ENCODE peak calls at places on chromosomes 4 and X, in seven cellular contexts. T is sigmoid colon, E is A549, Y is transverse colon, R is stomach, J is upper lobe of left lung, F is K562. S is an unnamed sample.
A peak's percentile ranks its signal among the peaks of the same experiment; 100 is the strongest.

GRCh38 chr4:152880263-152880662 is 55.9 kb upstream of the FHDC1 start:
- DNase-seq in T (no peak), E (no peak), Y (no peak), R (no peak), J (no peak), F (no peak), S (no peak)

GRCh38 chr4:71566856-71567255 is 217.0 kb downstream of the GC start:
- DNase-seq in T (no peak), E (no peak), Y (no peak), R (no peak), J (no peak), F (no peak), S (no peak)

GRCh38 chr4:40621592-40622512 is 7.8 kb downstream of the RBM47 start:
- DNase-seq in T (peak; percentile 87), E (peak; percentile 52), Y (peak; percentile 68), R (peak; percentile 82), J (no peak), F (peak; percentile 52), S (peak; percentile 81)

GRCh38 chrX:132795211-132795610 is 163.2 kb downstream of the HS6ST2 start:
- DNase-seq in T (no peak), E (no peak), Y (no peak), R (no peak), J (no peak), F (no peak), S (no peak)

GRCh38 chr4:14787894-14788293 is 214.4 kb upstream of the CPEB2 start:
- DNase-seq in T (no peak), E (no peak), Y (peak; percentile 14), R (no peak), J (no peak), F (no peak), S (no peak)

GRCh38 chr4:94461506-94461905 is 9.8 kb downstream of the PDLIM5 start:
- DNase-seq in T (no peak), E (no peak), Y (no peak), R (no peak), J (no peak), F (no peak), S (no peak)

GRCh38 chr4:126604273-126604867 is 1028.4 kb upstream of the INTU start:
- DNase-seq in T (no peak), E (peak; percentile 1), Y (no peak), R (no peak), J (no peak), F (peak; percentile 60), S (peak; percentile 53)

GRCh38 chrX:20740443-20740842 is 473.7 kb upstream of the RPS6KA3 start:
- DNase-seq in T (no peak), E (no peak), Y (no peak), R (no peak), J (no peak), F (no peak), S (no peak)

GRCh38 chrX:45771560-45772340 is 571.1 kb upstream of the DIPK2B start:
- DNase-seq in T (no peak), E (no peak), Y (peak; percentile 56), R (peak; percentile 47), J (peak; percentile 29), F (no peak), S (no peak)

GRCh38 chr4:128827280-128827679 is 17.8 kb downstream of the JADE1 start:
- DNase-seq in T (no peak), E (no peak), Y (no peak), R (no peak), J (no peak), F (no peak), S (no peak)

GRCh38 chrX:119783026-119783425 is 8.4 kb downstream of the RPL39 start:
- DNase-seq in T (no peak), E (no peak), Y (no peak), R (no peak), J (no peak), F (no peak), S (no peak)

GRCh38 chr4:2371765-2372487 is 46.5 kb downstream of the ZFYVE28 start:
- DNase-seq in T (no peak), E (no peak), Y (no peak), R (no peak), J (no peak), F (no peak), S (no peak)

GRCh38 chrX:45435481-45435880 is 234.8 kb upstream of the DIPK2B start:
- DNase-seq in T (no peak), E (no peak), Y (no peak), R (no peak), J (no peak), F (no peak), S (no peak)

GRCh38 chr4:73978886-73979285 is 2.9 kb downstream of the PF4 start:
- DNase-seq in T (no peak), E (no peak), Y (no peak), R (no peak), J (no peak), F (peak; percentile 20), S (no peak)

GRCh38 chrX:55187281-55187680 is 32.9 kb upstream of the PAGE5 start:
- DNase-seq in T (no peak), E (no peak), Y (no peak), R (no peak), J (no peak), F (no peak), S (no peak)

DNA sequence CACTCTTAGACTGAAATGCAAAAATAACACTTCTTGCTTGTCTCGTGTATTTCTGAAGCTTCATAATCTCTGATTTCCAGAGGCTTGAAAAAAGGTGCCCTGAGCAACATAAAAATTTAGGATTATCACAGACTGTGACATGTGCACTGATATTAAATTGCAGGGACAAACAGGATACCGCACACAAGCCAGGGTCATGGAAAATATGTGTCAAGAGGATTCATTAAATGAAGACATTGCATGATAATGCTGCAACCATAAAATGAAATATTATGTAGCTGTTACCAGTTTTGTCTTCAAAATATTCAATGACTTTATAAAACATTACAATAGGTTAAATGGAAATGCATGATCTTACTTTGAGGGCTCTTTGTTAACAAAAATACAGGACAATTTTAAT is 328.0 kb downstream of the KCTD8 start:
- DNase-seq in T (no peak), E (no peak), Y (no peak), R (no peak), J (no peak), F (no peak), S (no peak)
- TF ChIP-seq EP300 in T (no peak), E (no peak), Y (no peak), R (no peak), J (no peak), F (no peak), S (no peak)

GRCh38 chr4:44727471-44727870 is 1.1 kb upstream of the GNPDA2 start:
- DNase-seq in T (no peak), E (no peak), Y (no peak), R (no peak), J (no peak), F (no peak), S (no peak)
- H3K4me3 ChIP-seq in T (no peak overlapping the region), E (no peak overlapping the region), Y (no peak overlapping the region), R (no peak overlapping the region), J (no peak overlapping the region), F (no peak overlapping the region), S (no peak overlapping the region)

DNA sequence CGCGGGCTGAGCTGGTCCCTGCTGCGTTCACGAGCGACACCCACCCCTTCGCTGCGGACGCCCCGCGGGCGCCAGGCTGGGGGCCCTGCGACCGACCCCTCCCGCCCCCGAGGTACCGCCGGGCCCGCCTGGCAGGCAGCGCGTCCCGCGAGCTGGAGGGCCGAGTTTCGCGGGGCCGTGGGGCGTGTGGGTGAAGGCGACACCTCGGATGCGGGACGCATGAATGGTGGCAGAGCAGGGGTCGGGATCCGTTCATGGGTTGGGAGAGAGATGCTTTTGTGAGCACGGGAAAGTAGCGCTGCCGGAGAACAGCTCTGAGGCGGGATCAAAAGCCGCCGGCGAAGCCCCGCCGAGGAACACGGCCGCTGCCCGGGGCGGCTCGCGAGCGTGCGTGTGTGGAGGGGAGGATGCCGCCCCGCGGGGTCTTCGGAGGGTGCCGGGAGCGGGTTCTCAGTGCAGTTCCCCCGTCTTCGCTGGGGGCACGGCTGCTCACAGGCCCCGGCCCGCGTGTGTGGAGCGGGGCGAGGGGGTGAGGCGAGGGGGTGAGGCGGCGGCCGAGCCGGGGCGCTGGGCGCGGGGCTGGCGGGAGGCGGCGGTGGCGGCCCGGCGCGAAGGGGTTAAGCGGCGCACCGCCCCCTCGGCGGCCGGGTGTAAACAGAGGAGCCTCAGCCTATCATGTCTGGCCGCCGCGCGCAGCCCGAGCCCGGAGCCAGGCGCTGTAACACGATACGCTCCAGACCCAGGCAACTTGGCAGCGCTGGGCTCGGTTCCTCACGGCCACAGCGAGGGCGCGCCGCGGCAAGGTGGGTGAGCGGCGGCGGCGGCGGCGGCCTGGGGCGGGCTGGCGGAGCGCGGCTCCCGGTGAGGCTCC is 205.3 kb downstream of the TENM3 start:
- DNase-seq in T (peak; percentile 98), E (peak; percentile 72), Y (peak; percentile 77), R (peak; percentile 89), J (peak; percentile 95), F (peak; percentile 66), S (peak; percentile 78)
- TF ChIP-seq EP300 in T (no peak), E (no peak), Y (no peak), R (no peak), J (no peak), F (no peak), S (no peak)

DNA sequence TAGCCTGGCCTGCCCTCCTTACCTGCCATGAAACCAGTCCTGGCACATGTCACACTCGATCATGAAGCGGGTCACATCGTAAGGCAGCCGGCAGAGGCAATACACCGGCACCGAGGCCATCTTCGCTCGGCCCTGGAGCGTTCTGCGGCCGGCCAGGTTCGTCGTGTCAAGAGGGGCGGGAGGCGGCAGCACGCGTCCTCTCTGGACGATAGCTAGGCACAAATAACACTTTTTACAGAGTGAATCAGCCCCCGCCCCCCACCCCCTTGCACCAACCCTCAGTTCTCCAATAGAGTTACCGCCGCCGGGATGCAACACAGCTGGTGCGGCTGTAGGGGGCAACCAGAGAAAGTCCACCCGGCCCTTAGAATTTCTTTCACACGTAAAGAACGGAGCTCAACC is 1.7 kb downstream of the PHF8 start:
- DNase-seq in T (peak; percentile 68), E (peak; percentile 60), Y (peak; percentile 33), R (no peak), J (peak; percentile 56), F (peak; percentile 70), S (peak; percentile 18)
- H3K4me3 ChIP-seq in T (peak overlapping the region; percentile 76), E (peak overlapping the region; percentile 77), Y (peak overlapping the region; percentile 1), R (peak overlapping the region; percentile 72), J (peak overlapping the region; percentile 69), F (peak overlapping the region; percentile 81), S (peak overlapping the region; percentile 94)

DNA sequence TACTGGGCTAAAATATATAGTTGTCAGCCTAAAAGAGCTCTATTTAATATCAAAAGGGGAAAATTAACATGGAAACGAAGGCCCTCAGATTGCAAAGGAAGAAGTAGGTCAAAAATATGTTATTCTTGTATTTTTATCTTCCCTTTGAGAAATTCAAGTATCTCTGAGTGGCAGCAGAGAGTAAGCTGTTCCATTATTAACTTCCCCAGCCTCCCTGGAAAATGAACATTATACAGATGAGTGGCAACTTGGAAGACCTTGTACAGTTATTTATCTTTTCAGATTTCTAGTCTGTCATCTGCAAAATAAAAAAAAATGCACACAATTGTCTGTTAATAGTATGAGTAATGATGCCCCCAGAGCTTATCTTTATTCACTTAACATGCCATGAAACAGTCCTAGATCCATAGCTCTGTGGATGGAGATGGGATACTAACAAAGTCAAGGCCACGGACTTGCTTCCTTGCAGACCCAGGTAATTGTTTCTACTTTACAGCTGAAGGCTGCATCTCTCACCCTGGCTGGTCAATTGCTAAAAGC is 93.0 kb downstream of the CORIN start:
- DNase-seq in T (no peak), E (no peak), Y (no peak), R (no peak), J (no peak), F (no peak), S (no peak)
- TF ChIP-seq EP300 in T (no peak), E (no peak), Y (no peak), R (no peak), J (no peak), F (no peak), S (no peak)